ENCODE peak calls at places on chromosomes 13 and 19, in four cellular contexts. T is HepG2, Z is K562, P is GM12878. S is an unnamed sample.

GRCh38 chr13:39040206-39040605 is 1.9 kb downstream of the NHLRC3 start:
- DNase-seq in T (peak; percentile 45), Z (no peak), P (no peak), S (no peak)

GRCh38 chr13:79724348-79725103 is 243.6 kb downstream of the NDFIP2 start:
- DNase-seq in T (peak; percentile 89), Z (no peak), P (no peak), S (no peak)

GRCh38 chr19:10936661-10937084 is 8.1 kb downstream of the TIMM29 start:
- DNase-seq in T (peak; percentile 76), Z (peak; percentile 70), P (peak; percentile 35), S (peak; percentile 83)

GRCh38 chr13:113398963-113399754 is 35.2 kb upstream of the GRTP1 start:
- DNase-seq in T (no peak), Z (no peak), P (no peak), S (no peak)

GRCh38 chr19:19371056-19371455 is 34.4 kb upstream of the GATAD2A start:
- DNase-seq in T (no peak), Z (peak; percentile 21), P (no peak), S (no peak)

GRCh38 chr19:16193466-16193865 is 4.2 kb upstream of the AP1M1 start:
- DNase-seq in T (no peak), Z (no peak), P (no peak), S (no peak)

GRCh38 chr13:32409561-32410440 is 18.1 kb downstream of the N4BP2L1 start:
- DNase-seq in T (no peak), Z (no peak), P (no peak), S (no peak)

GRCh38 chr13:42883771-42884170 is 102.4 kb downstream of the FAM216B start:
- DNase-seq in T (no peak), Z (no peak), P (no peak), S (peak; percentile 61)

GRCh38 chr13:98393873-98394272 is 183.0 kb downstream of the STK24 start:
- DNase-seq in T (no peak), Z (no peak), P (no peak), S (no peak)

GRCh38 chr13:59452189-59452588 is 711.5 kb downstream of the DIAPH3 start:
- DNase-seq in T (no peak), Z (no peak), P (no peak), S (no peak)

GRCh38 chr19:1151917-1152601 is 22.0 kb downstream of the SBNO2 start:
- DNase-seq in T (no peak), Z (no peak), P (no peak), S (no peak)

GRCh38 chr19:11265785-11266236 is 3.5 kb upstream of the DOCK6 start:
- DNase-seq in T (peak; percentile 93), Z (peak; percentile 23), P (no peak), S (no peak)

GRCh38 chr19:1748115-1748702 is 5.1 kb upstream of the ONECUT3 start:
- DNase-seq in T (no peak), Z (no peak), P (no peak), S (no peak)

GRCh38 chr19:56348289-56348877 is 33.7 kb upstream of the ZSCAN5A start:
- DNase-seq in T (no peak), Z (no peak), P (no peak), S (peak; percentile 24)

GRCh38 chr19:58154287-58154678 is 3.7 kb upstream of the ZNF329 start:
- DNase-seq in T (peak; percentile 38), Z (no peak), P (no peak), S (no peak)

GRCh38 chr19:7744199-7744786 is 3.0 kb downstream of the CD209 start:
- DNase-seq in T (no peak), Z (no peak), P (no peak), S (no peak)

GRCh38 chr13:85536706-85537105 is 262.5 kb downstream of the SLITRK6 start:
- DNase-seq in T (no peak), Z (no peak), P (no peak), S (no peak)

GRCh38 chr13:109140777-109141354 is 511.5 kb downstream of the MYO16 start:
- DNase-seq in T (no peak), Z (no peak), P (no peak), S (peak; percentile 73)

GRCh38 chr19:37695144-37695899 is 24.2 kb downstream of the ZNF607 start:
- DNase-seq in T (no peak), Z (no peak), P (no peak), S (no peak)

GRCh38 chr13:25901460-25902376 is 150.1 kb downstream of the SHISA2 start:
- DNase-seq in T (peak; percentile 33), Z (no peak), P (peak; percentile 75), S (peak; percentile 51)

GRCh38 chr19:36441339-36441738 is 22.9 kb upstream of the ZFP82 start:
- DNase-seq in T (no peak), Z (no peak), P (no peak), S (no peak)

GRCh38 chr19:18756896-18757295 is 34.2 kb downstream of the COMP start:
- DNase-seq in T (no peak), Z (no peak), P (no peak), S (peak; percentile 73)

DNA sequence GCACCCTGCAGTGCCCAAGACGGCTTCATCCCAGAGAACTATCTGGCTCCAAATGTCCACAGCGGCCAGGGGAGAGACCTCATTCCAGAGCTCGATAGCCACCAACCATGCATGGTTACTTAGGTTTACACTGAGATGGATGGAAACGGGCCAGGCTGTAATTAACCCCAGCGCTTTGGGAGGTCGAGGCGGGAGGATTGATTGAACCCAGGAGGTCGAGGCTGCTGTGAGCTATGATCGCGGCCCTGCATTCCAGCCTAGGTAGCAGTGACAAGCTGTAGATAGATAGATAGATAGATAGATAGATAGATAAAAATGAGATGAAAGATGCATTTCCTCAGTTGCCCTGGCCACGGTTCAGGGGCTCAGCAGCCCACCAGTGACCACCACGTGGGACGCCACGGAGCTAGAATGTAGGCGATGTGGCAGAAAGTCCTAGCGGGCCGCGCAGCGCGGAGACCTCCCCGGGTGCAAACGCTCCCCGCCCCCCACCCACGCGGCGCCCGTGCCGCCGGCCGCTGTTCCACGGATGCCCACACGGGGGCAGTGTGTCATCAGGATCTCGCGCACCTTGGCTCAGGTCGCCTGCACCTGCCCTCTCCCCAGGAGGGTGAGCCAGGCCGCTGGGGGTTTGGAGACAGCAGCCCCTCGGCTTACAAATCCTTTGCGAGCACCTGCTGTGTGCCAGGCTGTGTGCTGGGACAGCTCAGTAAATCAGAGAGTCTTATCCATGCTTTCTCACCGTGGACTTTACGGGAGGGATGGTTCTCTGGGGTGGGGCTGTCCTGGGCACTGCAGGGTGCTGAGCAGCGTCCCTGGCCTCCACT is 13.5 kb upstream of the TLE5 start:
- DNase-seq in T (no peak), Z (peak; percentile 86), P (no peak), S (peak; percentile 89)
- TF ChIP-seq GABPA in T (no peak), Z (no peak), P (no peak), S (no peak)

GRCh38 chr19:44782729-44783128 is 5.0 kb downstream of the CBLC start:
- DNase-seq in T (no peak), Z (no peak), P (no peak), S (no peak)
- TF ChIP-seq SMC3 in T (no peak), Z (no peak), P (no peak), S (no peak)

DNA sequence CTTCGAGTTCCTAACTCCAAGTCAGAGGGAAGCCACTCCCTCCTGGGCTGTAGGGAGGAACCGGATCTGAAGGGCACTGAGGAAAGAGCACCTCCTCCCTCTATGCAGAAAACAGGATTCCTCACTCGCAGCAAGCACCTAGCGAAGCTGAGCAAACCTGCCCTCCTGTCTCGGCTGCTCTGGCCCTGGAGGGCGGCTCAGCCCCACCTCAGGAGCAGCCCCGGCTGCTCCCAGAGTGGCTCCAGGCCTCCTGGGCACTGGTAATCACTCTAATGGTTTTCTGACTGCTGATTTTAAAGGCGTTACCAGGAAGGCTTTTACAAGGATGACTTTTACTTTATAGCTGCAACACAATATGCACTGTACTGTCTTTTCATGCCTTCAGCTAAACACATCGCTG is 312.5 kb downstream of the TEX29 start:
- DNase-seq in T (no peak), Z (no peak), P (no peak), S (no peak)
- TF ChIP-seq GABPA in T (no peak), Z (no peak), P (no peak), S (no peak)

DNA sequence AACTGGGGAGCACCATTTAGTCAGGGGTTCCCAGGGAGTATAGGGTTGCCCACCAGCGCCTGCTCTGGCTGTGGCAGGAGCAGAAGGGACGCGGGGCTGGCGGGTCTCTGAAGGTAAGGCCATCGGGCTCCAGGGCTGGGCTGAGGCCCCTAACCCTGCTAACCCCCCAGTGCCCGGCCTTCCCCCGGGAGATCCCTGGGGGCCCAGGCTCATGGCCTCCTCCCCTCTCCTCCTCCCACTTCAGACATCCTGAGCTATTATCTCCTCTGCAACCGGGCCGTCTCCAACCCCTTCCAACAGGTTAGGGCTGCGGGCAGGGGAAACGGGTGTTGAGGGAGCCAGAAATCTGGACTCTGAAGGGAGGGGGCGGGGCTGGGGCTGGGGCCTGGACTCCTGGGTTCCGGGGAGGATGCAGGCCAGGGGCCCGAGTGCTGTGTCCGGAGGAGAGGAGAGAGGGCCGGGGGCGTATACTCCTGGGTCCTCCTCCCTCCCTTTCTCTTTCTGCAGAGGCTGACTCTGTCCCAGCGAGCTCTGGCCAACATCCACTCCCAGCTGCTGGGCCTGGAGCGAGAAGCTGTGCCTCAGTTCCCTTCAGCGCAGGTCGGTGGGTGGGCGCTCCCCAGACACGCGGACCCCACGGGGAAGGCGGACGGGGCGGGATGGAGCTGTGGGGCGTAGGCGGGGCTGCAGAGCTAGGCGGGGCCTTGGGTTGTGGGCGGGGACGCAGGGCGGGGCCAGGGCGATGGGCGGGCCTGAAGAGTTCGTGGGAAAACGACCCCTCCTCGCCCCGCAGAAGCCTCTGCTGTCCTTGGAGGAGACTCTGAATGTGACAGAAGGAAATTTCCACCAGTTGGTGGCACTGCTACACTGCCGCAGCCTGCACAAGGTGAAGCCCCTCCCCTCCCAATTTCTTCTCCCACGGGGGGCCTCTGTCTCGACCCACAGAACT is 15.3 kb downstream of the TTYH1 start:
- DNase-seq in T (no peak), Z (peak; percentile 87), P (no peak), S (peak; percentile 86)
- TF ChIP-seq SMC3 in T (no peak), Z (no peak), P (no peak), S (no peak)

GRCh38 chr13:46101488-46102289 is 3.1 kb downstream of the CPB2 start:
- DNase-seq in T (no peak), Z (no peak), P (no peak), S (no peak)
- TF ChIP-seq GABPA in T (no peak), Z (no peak), P (peak; percentile 8), S (no peak)

DNA sequence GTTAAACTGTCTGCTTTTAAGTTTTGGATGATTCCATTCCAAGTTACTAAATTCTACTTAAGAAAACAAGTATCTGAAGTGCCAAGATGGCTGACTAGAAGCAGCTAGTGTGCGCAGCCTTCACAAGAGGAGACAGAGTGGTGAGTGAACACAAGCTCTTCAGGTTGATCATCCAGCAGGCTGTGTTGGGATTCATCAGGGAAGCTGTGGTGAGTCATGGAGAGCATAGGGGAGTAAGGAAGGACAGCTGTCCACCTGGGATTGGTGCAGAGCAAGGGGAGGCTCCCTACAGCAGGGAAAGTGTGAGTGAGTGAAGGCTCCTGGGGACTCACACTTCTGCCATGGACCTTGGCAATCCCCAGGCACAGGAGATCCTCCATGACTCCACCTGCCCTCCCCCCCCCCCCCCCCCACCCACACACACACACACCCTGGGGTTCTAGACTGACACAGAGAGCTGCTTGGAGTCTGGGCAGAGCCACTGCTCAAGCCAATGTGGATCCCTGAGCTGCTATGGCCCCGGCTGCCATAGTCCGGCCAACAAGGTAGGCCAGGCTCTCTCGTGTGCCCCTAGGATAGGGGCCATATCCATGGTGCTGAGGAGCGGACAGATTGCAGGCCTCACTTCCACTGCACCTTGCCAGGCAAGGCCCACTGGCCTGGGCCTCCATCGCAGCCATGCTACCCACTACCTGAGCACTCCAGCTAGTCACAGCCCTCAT is 23.5 kb downstream of the SLC25A15 start:
- DNase-seq in T (no peak), Z (peak; percentile 6), P (no peak), S (no peak)
- TF ChIP-seq SMC3 in T (no peak), Z (no peak), P (no peak), S (no peak)

GRCh38 chr13:81488021-81488420 is 1147.1 kb upstream of the SPRY2 start:
- DNase-seq in T (no peak), Z (no peak), P (no peak), S (no peak)
- TF ChIP-seq GABPA in T (no peak), Z (no peak), P (no peak), S (no peak)